ENCODE peak calls at places on chromosomes 13 and 19, in six cellular contexts. R is lower leg skin, G is Peyer's patch, T is AG04449, J is heart right ventricle, Q is ovary. F is an unnamed sample.

GRCh38 chr13:49641810-49642291 is 13.5 kb downstream of the ARL11 start:
- DNase-seq in R (no peak), G (peak; percentile 56), T (peak; percentile 60), J (no peak), Q (no peak), F (no peak)

GRCh38 chr13:53197424-53197823 is 168.8 kb downstream of the OLFM4 start:
- DNase-seq in R (no peak), G (no peak), T (no peak), J (no peak), Q (no peak), F (no peak)

GRCh38 chr19:17951151-17952040 is 15.5 kb upstream of the KCNN1 start:
- DNase-seq in R (no peak), G (no peak), T (no peak), J (no peak), Q (no peak), F (no peak)

GRCh38 chr19:9413240-9413954 is 22.0 kb downstream of the ZNF266 start:
- DNase-seq in R (no peak), G (no peak), T (no peak), J (no peak), Q (no peak), F (no peak)

GRCh38 chr19:58372311-58373133 is 8.3 kb downstream of the ZNF837 start:
- DNase-seq in R (no peak), G (no peak), T (no peak), J (no peak), Q (peak; percentile 77), F (no peak)

GRCh38 chr13:30711375-30711774 is 24.0 kb upstream of the ALOX5AP start:
- DNase-seq in R (no peak), G (no peak), T (no peak), J (no peak), Q (no peak), F (peak; percentile 40)

GRCh38 chr13:82165396-82166174 is 1716.7 kb downstream of the SLITRK1 start:
- DNase-seq in R (no peak), G (no peak), T (no peak), J (peak; percentile 2), Q (no peak), F (no peak)

GRCh38 chr19:33813391-33814101 is 16.9 kb downstream of the KCTD15 start:
- DNase-seq in R (peak; percentile 71), G (no peak), T (no peak), J (no peak), Q (no peak), F (no peak)

GRCh38 chr19:16143399-16144215 is at the start of gene HSH2D:
- DNase-seq in R (peak; percentile 89), G (peak; percentile 98), T (no peak), J (peak; percentile 30), Q (no peak), F (no peak)

GRCh38 chr19:16146112-16146511 is 2.6 kb downstream of the HSH2D start:
- DNase-seq in R (no peak), G (no peak), T (no peak), J (no peak), Q (no peak), F (no peak)

GRCh38 chr19:16142032-16142580 is 1.4 kb upstream of the HSH2D start:
- DNase-seq in R (no peak), G (no peak), T (no peak), J (no peak), Q (no peak), F (no peak)

GRCh38 chr19:16141043-16141442 is 2.4 kb upstream of the HSH2D start:
- DNase-seq in R (no peak), G (peak; percentile 86), T (no peak), J (no peak), Q (no peak), F (no peak)

DNA sequence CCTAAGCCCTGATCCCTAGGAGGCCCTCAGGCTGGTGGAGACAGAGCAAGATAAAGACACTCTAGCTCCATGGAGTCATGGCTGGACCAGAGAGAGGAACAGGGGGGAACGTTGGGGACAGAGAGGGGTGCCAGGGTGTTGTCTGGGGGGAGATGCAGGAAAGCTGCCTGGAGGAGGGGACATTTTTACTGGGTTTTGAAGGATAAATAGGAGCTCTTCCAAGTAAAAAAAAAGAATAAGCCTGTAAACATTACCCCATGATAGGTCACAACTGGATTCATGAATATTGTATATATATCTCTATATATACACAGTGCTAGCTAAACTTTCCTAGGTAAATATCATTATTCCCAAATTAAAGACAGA is 714 bp downstream of the HSH2D start:
- DNase-seq in R (no peak), G (no peak), T (no peak), J (no peak), Q (no peak), F (no peak)
- TF ChIP-seq CTCF in R (no peak), G (no peak), T (no peak), J (no peak), Q (no peak), F (no peak)

DNA sequence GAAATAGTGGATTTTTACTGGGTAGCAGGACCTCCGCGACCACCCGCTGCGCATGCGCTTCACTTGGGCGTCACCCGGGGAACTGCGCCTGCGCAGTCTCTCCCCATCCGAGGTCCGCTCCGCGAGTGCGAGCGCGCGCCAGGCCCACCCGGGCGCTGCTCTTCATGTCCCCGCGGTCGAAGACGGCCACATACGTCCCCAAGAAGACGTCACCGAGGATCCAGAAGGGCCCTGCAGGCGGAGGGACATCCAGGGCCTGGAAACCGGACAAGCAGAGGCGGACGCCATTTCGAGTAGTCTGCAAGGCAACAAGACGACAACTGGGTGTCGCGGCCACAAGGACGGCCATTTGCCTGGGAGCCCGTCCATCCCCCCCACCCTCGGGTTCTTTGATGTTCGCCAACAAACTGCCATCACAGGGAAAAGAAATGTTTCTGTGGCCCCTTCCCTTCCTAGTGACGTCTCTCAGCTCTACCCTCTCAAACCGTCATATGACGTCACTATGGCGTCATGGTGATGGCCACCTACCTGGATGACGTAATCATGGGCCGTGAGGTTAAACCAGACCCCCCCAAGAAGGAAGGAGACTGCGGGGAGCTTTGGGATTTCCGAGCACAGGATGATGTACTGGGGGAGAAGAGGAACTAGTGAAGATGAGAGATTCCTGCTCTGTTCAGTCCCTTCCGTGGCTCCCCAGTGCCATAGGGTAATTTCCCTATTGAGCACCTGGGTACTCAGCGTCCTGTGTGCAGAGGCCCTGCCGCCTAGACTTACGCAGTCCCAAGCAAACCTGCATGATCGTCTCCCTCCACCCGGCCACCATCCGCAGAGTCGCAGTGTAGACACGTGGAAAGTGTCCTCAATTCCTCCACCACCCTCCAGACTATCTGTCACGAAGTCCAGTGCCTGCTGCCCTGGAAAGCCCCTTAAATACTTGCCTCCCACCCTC is 6.7 kb downstream of the NAPSA start:
- DNase-seq in R (no peak), G (peak; percentile 85), T (no peak), J (peak; percentile 86), Q (peak; percentile 89), F (no peak)
- H3K4me3 ChIP-seq in R (no peak overlapping the region), G (peak overlapping the region; percentile 47), T (peak overlapping the region; percentile 56), J (peak overlapping the region; percentile 59), Q (peak overlapping the region; percentile 46), F (peak overlapping the region; percentile 71)

GRCh38 chr19:44772969-44773368 is 4.7 kb upstream of the CBLC start:
- DNase-seq in R (no peak), G (no peak), T (no peak), J (no peak), Q (no peak), F (no peak)

GRCh38 chr19:44775676-44776240 is 1.9 kb upstream of the CBLC start:
- DNase-seq in R (no peak), G (no peak), T (no peak), J (no peak), Q (no peak), F (no peak)

GRCh38 chr19:44776402-44777096 is 1.1 kb upstream of the CBLC start:
- DNase-seq in R (peak; percentile 92), G (peak; percentile 93), T (no peak), J (no peak), Q (no peak), F (no peak)

GRCh38 chr19:44777715-44778347 is at the start of gene CBLC:
- DNase-seq in R (peak; percentile 90), G (peak; percentile 92), T (no peak), J (no peak), Q (peak; percentile 44), F (no peak)

DNA sequence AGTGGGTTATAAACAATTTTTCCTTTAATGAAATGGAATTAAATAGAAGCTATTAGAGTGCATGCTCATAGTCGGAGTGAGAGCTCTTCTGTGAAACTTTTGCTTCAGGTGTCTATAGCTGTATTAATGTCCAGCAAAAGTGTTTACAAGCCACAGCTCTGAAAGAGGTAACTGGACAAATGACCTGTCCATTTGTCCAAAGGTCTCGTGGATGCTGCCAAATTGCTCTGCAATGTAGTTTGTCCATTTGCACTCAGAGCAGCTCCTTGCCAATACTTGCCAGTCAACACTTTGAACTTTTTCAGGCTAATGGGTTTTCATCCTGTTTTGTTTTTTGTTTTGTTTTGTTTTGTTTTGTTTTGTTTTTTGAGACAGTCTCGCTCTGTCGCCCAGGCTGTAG is 3.1 kb upstream of the CBLC start:
- DNase-seq in R (no peak), G (no peak), T (no peak), J (no peak), Q (no peak), F (no peak)
- TF ChIP-seq CTCF in R (no peak), G (no peak), T (no peak), J (no peak), Q (no peak), F (no peak)

GRCh38 chr19:48639483-48640375 is 2.5 kb upstream of the DBP start:
- DNase-seq in R (no peak), G (peak; percentile 54), T (no peak), J (no peak), Q (no peak), F (no peak)

GRCh38 chr19:48637449-48637947 is 319 bp upstream of the DBP start:
- DNase-seq in R (peak; percentile 100), G (peak; percentile 100), T (peak; percentile 92), J (peak; percentile 99), Q (peak; percentile 100), F (peak; percentile 99)

GRCh38 chr19:48636859-48637448 is at the start of gene DBP:
- DNase-seq in R (peak; percentile 94), G (peak; percentile 76), T (no peak), J (no peak), Q (peak; percentile 76), F (peak; percentile 88)

GRCh38 chr19:48637948-48638830 is 1.0 kb upstream of the DBP start:
- DNase-seq in R (peak; percentile 95), G (peak; percentile 94), T (peak; percentile 84), J (peak; percentile 72), Q (peak; percentile 88), F (peak; percentile 94)

GRCh38 chr19:48638831-48639381 is 1.7 kb upstream of the DBP start:
- DNase-seq in R (no peak), G (no peak), T (no peak), J (no peak), Q (peak; percentile 70), F (no peak)
- H3K4me3 ChIP-seq in R (no peak overlapping the region), G (peak overlapping the region; percentile 70), T (no peak overlapping the region), J (peak overlapping the region; percentile 84), Q (no peak overlapping the region), F (peak overlapping the region; percentile 80)

GRCh38 chr13:109241160-109241559 is 545.2 kb downstream of the IRS2 start:
- DNase-seq in R (no peak), G (no peak), T (no peak), J (no peak), Q (no peak), F (no peak)

GRCh38 chr13:109231853-109232252 is 554.5 kb downstream of the IRS2 start:
- DNase-seq in R (no peak), G (no peak), T (no peak), J (no peak), Q (no peak), F (no peak)

GRCh38 chr13:109233293-109233692 is 553.1 kb downstream of the IRS2 start:
- DNase-seq in R (no peak), G (no peak), T (no peak), J (no peak), Q (no peak), F (no peak)

GRCh38 chr13:109235901-109236300 is 550.5 kb downstream of the IRS2 start:
- DNase-seq in R (no peak), G (no peak), T (no peak), J (no peak), Q (no peak), F (no peak)
- TF ChIP-seq CTCF in R (no peak), G (no peak), T (no peak), J (no peak), Q (no peak), F (no peak)